ENCODE peak calls at places on chromosomes 5 and 9, in nine cellular contexts. T is A549; Y is NCI-H1105; L is KBM-7; R is naive thymus-derived CD8-positive, alpha-beta T cell; X is astrocyte; B is Calu3; Q is stimulated activated CD8-positive, alpha-beta memory T cell treated with anti-CD3 and anti-CD28 coated beads, Interleukin-12 subunit alpha, Interleukin-12 subunit beta, amount 100 ng/mL, for 4 hours; J is CD8-positive, alpha-beta T cell. D is an unnamed sample.

GRCh38 chr9:21450733-21451394 is 10.6 kb downstream of the IFNA1 start:
- DNase-seq in T (no peak), Y (no peak), L (no peak), R (no peak), X (no peak), B (no peak), Q (no peak), J (no peak), D (no peak)

GRCh38 chr5:72107874-72108199 is 562 bp downstream of the MAP1B start:
- DNase-seq in T (peak; percentile 35), Y (no peak), L (no peak), R (no peak), X (no peak), B (peak; percentile 43), Q (no peak), J (no peak), D (no peak)

GRCh38 chr5:78544531-78545200 is 103.9 kb downstream of the LHFPL2 start:
- DNase-seq in T (no peak), Y (no peak), L (no peak), R (no peak), X (peak; percentile 95), B (no peak), Q (no peak), J (no peak), D (no peak)

GRCh38 chr9:118170032-118170955 is 466.1 kb downstream of the TLR4 start:
- DNase-seq in T (peak; percentile 21), Y (peak; percentile 56), L (peak; percentile 26), R (no peak), X (peak; percentile 37), B (peak; percentile 16), Q (no peak), J (no peak), D (peak; percentile 19)

GRCh38 chr5:157821822-157822622 is 36.9 kb downstream of the CLINT1 start:
- DNase-seq in T (no peak), Y (no peak), L (no peak), R (no peak), X (peak; percentile 35), B (no peak), Q (no peak), J (no peak), D (no peak)

GRCh38 chr5:1392801-1393565 is 48.1 kb upstream of the CLPTM1L start:
- DNase-seq in T (no peak), Y (no peak), L (no peak), R (no peak), X (no peak), B (no peak), Q (no peak), J (no peak), D (no peak)

GRCh38 chr5:8848997-8849585 is 696.8 kb downstream of the SEMA5A start:
- DNase-seq in T (no peak), Y (no peak), L (no peak), R (no peak), X (peak; percentile 87), B (no peak), Q (no peak), J (no peak), D (peak; percentile 51)

GRCh38 chr5:149130121-149130931 is 11.0 kb upstream of the ABLIM3 start:
- DNase-seq in T (no peak), Y (no peak), L (no peak), R (no peak), X (no peak), B (peak; percentile 49), Q (no peak), J (no peak), D (no peak)

GRCh38 chr9:102867488-102867887 is 127.6 kb upstream of the CYLC2 start:
- DNase-seq in T (no peak), Y (no peak), L (no peak), R (no peak), X (peak; percentile 85), B (peak; percentile 13), Q (no peak), J (no peak), D (no peak)

GRCh38 chr5:104494043-104494442 is 931.5 kb upstream of the NUDT12 start:
- DNase-seq in T (no peak), Y (no peak), L (no peak), R (no peak), X (no peak), B (no peak), Q (no peak), J (no peak), D (no peak)

GRCh38 chr9:20550326-20550725 is 72.0 kb downstream of the MLLT3 start:
- DNase-seq in T (no peak), Y (no peak), L (no peak), R (no peak), X (no peak), B (no peak), Q (no peak), J (no peak), D (no peak)

GRCh38 chr5:140555747-140556312 is 1.4 kb downstream of the SRA1 start:
- DNase-seq in T (no peak), Y (no peak), L (no peak), R (no peak), X (no peak), B (no peak), Q (no peak), J (no peak), D (no peak)

GRCh38 chr5:64384761-64385160 is 121.1 kb upstream of the RGS7BP start:
- DNase-seq in T (no peak), Y (no peak), L (peak; percentile 4), R (no peak), X (peak; percentile 20), B (peak; percentile 57), Q (no peak), J (no peak), D (peak; percentile 20)

GRCh38 chr5:82356808-82357671 is 78.9 kb upstream of the RPS23 start:
- DNase-seq in T (peak; percentile 32), Y (no peak), L (peak; percentile 97), R (peak; percentile 68), X (peak; percentile 100), B (peak; percentile 69), Q (peak; percentile 42), J (peak; percentile 90), D (no peak)

GRCh38 chr5:168939887-168940534 is 360.8 kb upstream of the PANK3 start:
- DNase-seq in T (no peak), Y (peak; percentile 77), L (no peak), R (no peak), X (no peak), B (no peak), Q (no peak), J (no peak), D (no peak)

GRCh38 chr5:167244583-167244982 is 1046.9 kb upstream of the WWC1 start:
- DNase-seq in T (no peak), Y (no peak), L (no peak), R (no peak), X (no peak), B (peak; percentile 41), Q (no peak), J (no peak), D (no peak)

GRCh38 chr5:16897284-16897704 is 38.8 kb downstream of the MYO10 start:
- DNase-seq in T (peak; percentile 75), Y (no peak), L (no peak), R (no peak), X (peak; percentile 82), B (no peak), Q (no peak), J (no peak), D (no peak)

GRCh38 chr9:130981002-130981760 is 27.8 kb upstream of the LAMC3 start:
- DNase-seq in T (no peak), Y (no peak), L (peak; percentile 76), R (no peak), X (no peak), B (no peak), Q (no peak), J (no peak), D (no peak)

GRCh38 chr5:84383816-84384603 is 670 bp downstream of the EDIL3 start:
- DNase-seq in T (no peak), Y (no peak), L (no peak), R (no peak), X (peak; percentile 60), B (no peak), Q (no peak), J (no peak), D (no peak)

GRCh38 chr9:83622433-83622813 is 520 bp upstream of the IDNK start:
- DNase-seq in T (no peak), Y (no peak), L (no peak), R (no peak), X (no peak), B (no peak), Q (no peak), J (no peak), D (no peak)

GRCh38 chr9:88660611-88661010 is 125.6 kb downstream of the NXNL2 start:
- DNase-seq in T (no peak), Y (no peak), L (peak; percentile 25), R (no peak), X (no peak), B (peak; percentile 22), Q (no peak), J (no peak), D (no peak)

GRCh38 chr9:76634356-76635054 is 129.7 kb upstream of the PCA3 start:
- DNase-seq in T (no peak), Y (no peak), L (no peak), R (no peak), X (peak; percentile 80), B (peak; percentile 4), Q (no peak), J (no peak), D (no peak)

GRCh38 chr5:16819522-16820167 is 116.4 kb downstream of the MYO10 start:
- DNase-seq in T (no peak), Y (no peak), L (no peak), R (no peak), X (peak; percentile 76), B (no peak), Q (no peak), J (no peak), D (peak; percentile 56)

GRCh38 chr5:59582746-59583145 is 310.8 kb downstream of the PDE4D start:
- DNase-seq in T (no peak), Y (no peak), L (no peak), R (no peak), X (no peak), B (no peak), Q (no peak), J (no peak), D (no peak)

GRCh38 chr9:83451308-83451707 is 86.9 kb downstream of the FRMD3 start:
- DNase-seq in T (no peak), Y (no peak), L (no peak), R (no peak), X (no peak), B (peak; percentile 14), Q (no peak), J (no peak), D (no peak)

D was measured in HS-27A.